ENCODE peak calls at places on chromosomes 6 and 20, in seven cellular contexts. One of them, this sample, is unnamed.

GRCh38 chr6:44292661-44293365 is 20.3 kb downstream of the AARS2 start:
- DNase-seq in EL: no peak
- DNase-seq in EH: no peak
- DNase-seq in T-helper 17 cell: no peak
- DNase-seq in mesenteric fat pad: no peak
- DNase-seq in activated T-helper 1 cell treated with anti-CD3 and anti-CD28 coated beads, Interleukin-12 subunit alpha, Interleukin-12 subunit beta, Interleukin-2, Interleukin-4 antibody, amounts not matched to agents 30 ng/mL and 10 ng/mL and 1 ng/mL, durations not matched to agents 14 hours and 24 hours and 36 hours: no peak
- DNase-seq in HEK293T: no peak
- DNase-seq in this sample: no peak

GRCh38 chr6:111589366-111589765 is 16.3 kb downstream of the TRAF3IP2 start:
- DNase-seq in EL: peak; percentile 95
- DNase-seq in EH: peak; percentile 95
- DNase-seq in T-helper 17 cell: no peak
- DNase-seq in mesenteric fat pad: no peak
- DNase-seq in activated T-helper 1 cell treated with anti-CD3 and anti-CD28 coated beads, Interleukin-12 subunit alpha, Interleukin-12 subunit beta, Interleukin-2, Interleukin-4 antibody, amounts not matched to agents 30 ng/mL and 10 ng/mL and 1 ng/mL, durations not matched to agents 14 hours and 24 hours and 36 hours: no peak
- DNase-seq in HEK293T: no peak
- DNase-seq in this sample: no peak

GRCh38 chr20:38131588-38132121 is 33.4 kb downstream of the TGM2 start:
- DNase-seq in EL: peak; percentile 69
- DNase-seq in EH: peak; percentile 83
- DNase-seq in T-helper 17 cell: no peak
- DNase-seq in mesenteric fat pad: no peak
- DNase-seq in activated T-helper 1 cell treated with anti-CD3 and anti-CD28 coated beads, Interleukin-12 subunit alpha, Interleukin-12 subunit beta, Interleukin-2, Interleukin-4 antibody, amounts not matched to agents 30 ng/mL and 10 ng/mL and 1 ng/mL, durations not matched to agents 14 hours and 24 hours and 36 hours: no peak
- DNase-seq in HEK293T: no peak
- DNase-seq in this sample: no peak

GRCh38 chr20:3919352-3919751 is 30.2 kb downstream of the PANK2 start:
- DNase-seq in EL: no peak
- DNase-seq in EH: peak; percentile 45
- DNase-seq in T-helper 17 cell: no peak
- DNase-seq in mesenteric fat pad: no peak
- DNase-seq in activated T-helper 1 cell treated with anti-CD3 and anti-CD28 coated beads, Interleukin-12 subunit alpha, Interleukin-12 subunit beta, Interleukin-2, Interleukin-4 antibody, amounts not matched to agents 30 ng/mL and 10 ng/mL and 1 ng/mL, durations not matched to agents 14 hours and 24 hours and 36 hours: no peak
- DNase-seq in HEK293T: no peak
- DNase-seq in this sample: no peak

GRCh38 chr20:51946581-51946980 is 144.3 kb upstream of the SALL4 start:
- DNase-seq in EL: no peak
- DNase-seq in EH: no peak
- DNase-seq in T-helper 17 cell: no peak
- DNase-seq in mesenteric fat pad: no peak
- DNase-seq in activated T-helper 1 cell treated with anti-CD3 and anti-CD28 coated beads, Interleukin-12 subunit alpha, Interleukin-12 subunit beta, Interleukin-2, Interleukin-4 antibody, amounts not matched to agents 30 ng/mL and 10 ng/mL and 1 ng/mL, durations not matched to agents 14 hours and 24 hours and 36 hours: no peak
- DNase-seq in HEK293T: no peak
- DNase-seq in this sample: no peak

GRCh38 chr6:36612101-36612625 is 18.0 kb downstream of the SRSF3 start:
- DNase-seq in EL: no peak
- DNase-seq in EH: no peak
- DNase-seq in T-helper 17 cell: no peak
- DNase-seq in mesenteric fat pad: peak; percentile 67
- DNase-seq in activated T-helper 1 cell treated with anti-CD3 and anti-CD28 coated beads, Interleukin-12 subunit alpha, Interleukin-12 subunit beta, Interleukin-2, Interleukin-4 antibody, amounts not matched to agents 30 ng/mL and 10 ng/mL and 1 ng/mL, durations not matched to agents 14 hours and 24 hours and 36 hours: no peak
- DNase-seq in HEK293T: no peak
- DNase-seq in this sample: no peak

GRCh38 chr6:14476793-14477531 is 359.4 kb downstream of the CD83 start:
- DNase-seq in EL: peak; percentile 87
- DNase-seq in EH: peak; percentile 99
- DNase-seq in T-helper 17 cell: no peak
- DNase-seq in mesenteric fat pad: no peak
- DNase-seq in activated T-helper 1 cell treated with anti-CD3 and anti-CD28 coated beads, Interleukin-12 subunit alpha, Interleukin-12 subunit beta, Interleukin-2, Interleukin-4 antibody, amounts not matched to agents 30 ng/mL and 10 ng/mL and 1 ng/mL, durations not matched to agents 14 hours and 24 hours and 36 hours: no peak
- DNase-seq in HEK293T: no peak
- DNase-seq in this sample: no peak

GRCh38 chr6:164827537-164827936 is 481.9 kb downstream of the C6orf118 start:
- DNase-seq in EL: no peak
- DNase-seq in EH: no peak
- DNase-seq in T-helper 17 cell: no peak
- DNase-seq in mesenteric fat pad: no peak
- DNase-seq in activated T-helper 1 cell treated with anti-CD3 and anti-CD28 coated beads, Interleukin-12 subunit alpha, Interleukin-12 subunit beta, Interleukin-2, Interleukin-4 antibody, amounts not matched to agents 30 ng/mL and 10 ng/mL and 1 ng/mL, durations not matched to agents 14 hours and 24 hours and 36 hours: no peak
- DNase-seq in HEK293T: no peak
- DNase-seq in this sample: no peak

GRCh38 chr6:166940643-166941068 is 15.7 kb downstream of the RNASET2 start:
- DNase-seq in EL: peak; percentile 55
- DNase-seq in EH: peak; percentile 55
- DNase-seq in T-helper 17 cell: no peak
- DNase-seq in mesenteric fat pad: peak; percentile 62
- DNase-seq in activated T-helper 1 cell treated with anti-CD3 and anti-CD28 coated beads, Interleukin-12 subunit alpha, Interleukin-12 subunit beta, Interleukin-2, Interleukin-4 antibody, amounts not matched to agents 30 ng/mL and 10 ng/mL and 1 ng/mL, durations not matched to agents 14 hours and 24 hours and 36 hours: no peak
- DNase-seq in HEK293T: no peak
- DNase-seq in this sample: no peak